ENCODE peak calls at places on chromosomes 6 and 20, in six cellular contexts. W is ovary, Z is NB4, B is WTC11, Y is GM23338, L is uterus. J is an unnamed sample.

GRCh38 chr6:34601706-34602105 is 45.6 kb upstream of the SPDEF start:
- DNase-seq in W (peak; percentile 28), Z (no peak), B (no peak), Y (peak; percentile 48), L (no peak), J (peak; percentile 41)

GRCh38 chr20:40966516-40967185 is 62.0 kb upstream of the TOP1 start:
- DNase-seq in W (no peak), Z (no peak), B (no peak), Y (no peak), L (no peak), J (no peak)

GRCh38 chr6:53066059-53066406 is 829 bp downstream of the FBXO9 start:
- DNase-seq in W (peak; percentile 51), Z (no peak), B (no peak), Y (peak; percentile 35), L (peak; percentile 41), J (no peak)

GRCh38 chr6:47489995-47490394 is 12.4 kb downstream of the CD2AP start:
- DNase-seq in W (no peak), Z (no peak), B (no peak), Y (no peak), L (no peak), J (no peak)

GRCh38 chr6:169371344-169372144 is 117.9 kb upstream of the THBS2 start:
- DNase-seq in W (no peak), Z (no peak), B (peak; percentile 51), Y (peak; percentile 56), L (no peak), J (no peak)

GRCh38 chr6:55388161-55388560 is 60.9 kb downstream of the GFRAL start:
- DNase-seq in W (no peak), Z (no peak), B (no peak), Y (no peak), L (no peak), J (no peak)

GRCh38 chr6:28474441-28475219 is 31.3 kb upstream of the ZSCAN23 start:
- DNase-seq in W (no peak), Z (peak; percentile 85), B (no peak), Y (peak; percentile 89), L (no peak), J (no peak)

GRCh38 chr6:7146079-7146828 is 38.5 kb downstream of the RREB1 start:
- DNase-seq in W (peak; percentile 51), Z (peak; percentile 95), B (no peak), Y (peak; percentile 52), L (peak; percentile 48), J (peak; percentile 42)

GRCh38 chr6:114367315-114367961 is 24.6 kb upstream of the HS3ST5 start:
- DNase-seq in W (no peak), Z (no peak), B (no peak), Y (no peak), L (no peak), J (no peak)

GRCh38 chr20:33026072-33026778 is 5.2 kb upstream of the BPIFB6 start:
- DNase-seq in W (no peak), Z (no peak), B (no peak), Y (no peak), L (no peak), J (no peak)

GRCh38 chr6:116246089-116246488 is 7.8 kb downstream of the TSPYL4 start:
- DNase-seq in W (no peak), Z (no peak), B (no peak), Y (no peak), L (no peak), J (no peak)

GRCh38 chr6:36120979-36121706 is 9.2 kb upstream of the MAPK13 start:
- DNase-seq in W (no peak), Z (peak; percentile 84), B (no peak), Y (peak; percentile 34), L (no peak), J (no peak)

GRCh38 chr6:162526960-162527359 is 200.6 kb downstream of the PRKN start:
- DNase-seq in W (no peak), Z (no peak), B (no peak), Y (peak; percentile 21), L (no peak), J (no peak)

GRCh38 chr6:106692112-106692822 is 62.9 kb downstream of the QRSL1 start:
- DNase-seq in W (no peak), Z (no peak), B (peak; percentile 50), Y (peak; percentile 90), L (no peak), J (no peak)

GRCh38 chr6:36631326-36632046 is 37.3 kb downstream of the SRSF3 start:
- DNase-seq in W (no peak), Z (no peak), B (no peak), Y (no peak), L (no peak), J (no peak)

GRCh38 chr6:108523697-108524096 is 37.0 kb upstream of the FOXO3 start:
- DNase-seq in W (no peak), Z (no peak), B (no peak), Y (no peak), L (no peak), J (no peak)

GRCh38 chr6:31576897-31577341 is 1.6 kb downstream of the TNF start:
- DNase-seq in W (no peak), Z (peak; percentile 84), B (no peak), Y (no peak), L (no peak), J (no peak)

GRCh38 chr6:165653607-165654006 is 9.4 kb downstream of the PDE10A start:
- DNase-seq in W (no peak), Z (no peak), B (no peak), Y (no peak), L (no peak), J (no peak)

GRCh38 chr20:50174456-50174855 is 16.2 kb upstream of the CEBPB start:
- DNase-seq in W (no peak), Z (no peak), B (no peak), Y (no peak), L (no peak), J (no peak)

GRCh38 chr6:157063176-157063934 is 260.0 kb downstream of the TMEM242 start:
- DNase-seq in W (no peak), Z (no peak), B (no peak), Y (peak; percentile 37), L (no peak), J (no peak)

GRCh38 chr6:78062993-78063392 is 410.2 kb downstream of the MEI4 start:
- DNase-seq in W (no peak), Z (peak; percentile 3), B (no peak), Y (no peak), L (no peak), J (no peak)

GRCh38 chr20:34985439-34986310 is 30.0 kb downstream of the MYH7B start:
- DNase-seq in W (no peak), Z (no peak), B (no peak), Y (no peak), L (no peak), J (no peak)

GRCh38 chr6:36917541-36918193 is 31.9 kb downstream of the C6orf89 start:
- DNase-seq in W (no peak), Z (no peak), B (no peak), Y (no peak), L (peak; percentile 71), J (no peak)

GRCh38 chr6:66065313-66065712 is 358.3 kb upstream of the EYS start:
- DNase-seq in W (no peak), Z (no peak), B (no peak), Y (no peak), L (no peak), J (no peak)

GRCh38 chr6:4912559-4912958 is 91.3 kb downstream of the RPP40 start:
- DNase-seq in W (no peak), Z (no peak), B (no peak), Y (peak; percentile 55), L (no peak), J (no peak)
- TF ChIP-seq CTCF in W (no peak), Z (no peak), B (no peak), Y (peak; percentile 27), L (no peak), J (no peak)

GRCh38 chr20:52003415-52003814 is 188.2 kb downstream of the ZFP64 start:
- DNase-seq in W (no peak), Z (no peak), B (no peak), Y (no peak), L (no peak), J (no peak)
- TF ChIP-seq CTCF in W (no peak), Z (no peak), B (no peak), Y (no peak), L (no peak), J (no peak)

GRCh38 chr20:63215101-63216040 is 560 bp downstream of the YTHDF1 start:
- DNase-seq in W (peak; percentile 23), Z (peak; percentile 67), B (peak; percentile 56), Y (peak; percentile 78), L (no peak), J (peak; percentile 75)
- TF ChIP-seq CTCF in W (no peak), Z (peak; percentile 58), B (no peak), Y (peak; percentile 46), L (no peak), J (peak; percentile 30)

DNA sequence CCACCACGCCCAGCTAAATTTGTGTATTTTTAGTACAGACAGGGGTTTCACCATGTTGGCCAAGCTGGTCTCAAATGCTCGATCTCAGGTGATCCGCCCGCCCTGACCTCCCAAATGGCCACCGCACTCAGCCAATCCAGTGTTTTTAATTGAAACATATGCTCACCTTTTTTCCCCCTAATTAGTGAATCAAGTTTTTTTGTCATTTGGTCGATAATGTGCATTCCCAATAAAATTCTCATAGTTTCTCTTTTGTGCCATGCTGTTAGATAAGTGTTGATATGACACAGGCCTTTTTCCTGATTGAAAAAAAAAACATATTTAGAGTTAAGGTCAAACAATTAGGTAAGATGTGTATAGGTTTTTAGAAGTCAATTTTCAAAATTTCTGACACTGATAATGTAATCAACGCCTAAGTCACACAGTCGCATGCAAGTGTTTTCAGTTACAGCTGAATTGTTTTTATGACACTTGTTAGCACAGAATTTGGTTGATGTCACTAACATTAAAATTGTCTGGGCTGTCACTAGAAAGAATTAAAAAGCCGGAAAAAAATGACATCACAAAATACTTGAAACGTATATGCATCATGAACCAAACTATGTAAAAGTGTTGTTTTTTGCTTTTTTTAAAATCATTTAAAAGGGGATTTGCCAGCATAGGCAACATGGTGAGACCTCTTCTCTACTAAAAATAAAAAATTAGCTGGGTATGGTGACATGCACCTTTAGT is 21.9 kb downstream of the ZNF217 start:
- DNase-seq in W (no peak), Z (no peak), B (no peak), Y (no peak), L (no peak), J (no peak)
- TF ChIP-seq CTCF in W (no peak), Z (no peak), B (no peak), Y (no peak), L (no peak), J (no peak)